ENCODE peak calls at places on chromosomes 1 and 21, in four cellular contexts. One of them, this sample, is unnamed. For H3K4me1, the result is how much of the 10 kb centered on the place peaks cover.

GRCh38 chr1:204130178-204130577 is 21.7 kb downstream of the ETNK2 start:
- DNase-seq in mesendoderm: no peak
- DNase-seq in tibial artery: no peak
- DNase-seq in CD4-positive, CD25-positive, alpha-beta regulatory T cell: no peak
- DNase-seq in this sample: no peak

GRCh38 chr1:74733616-74734484 is 898 bp downstream of the TYW3 start:
- DNase-seq in mesendoderm: peak
- DNase-seq in tibial artery: no peak
- DNase-seq in CD4-positive, CD25-positive, alpha-beta regulatory T cell: peak
- DNase-seq in this sample: no peak

GRCh38 chr1:197951617-197952175 is 34.5 kb downstream of the LHX9 start:
- DNase-seq in CD4-positive, CD25-positive, alpha-beta regulatory T cell: no peak
- DNase-seq in tibial artery: no peak
- DNase-seq in mesendoderm: no peak
- DNase-seq in this sample: no peak

GRCh38 chr1:202029171-202029665 is 18.8 kb downstream of the ELF3 start:
- DNase-seq in mesendoderm: no peak
- DNase-seq in CD4-positive, CD25-positive, alpha-beta regulatory T cell: no peak
- DNase-seq in tibial artery: no peak
- DNase-seq in this sample: no peak

GRCh38 chr1:57307382-57307781 is 116.5 kb downstream of the DAB1 start:
- DNase-seq in mesendoderm: peak
- DNase-seq in CD4-positive, CD25-positive, alpha-beta regulatory T cell: peak
- DNase-seq in tibial artery: no peak
- DNase-seq in this sample: peak

GRCh38 chr1:91226741-91227140 is 177.9 kb downstream of the HFM1 start:
- DNase-seq in CD4-positive, CD25-positive, alpha-beta regulatory T cell: no peak
- DNase-seq in mesendoderm: no peak
- DNase-seq in tibial artery: no peak
- DNase-seq in this sample: no peak

GRCh38 chr1:241799414-241799813 is 48.6 kb upstream of the EXO1 start:
- DNase-seq in tibial artery: no peak
- DNase-seq in mesendoderm: no peak
- DNase-seq in CD4-positive, CD25-positive, alpha-beta regulatory T cell: no peak
- DNase-seq in this sample: no peak

GRCh38 chr1:17653728-17654351 is 101.3 kb upstream of the ACTL8 start:
- DNase-seq in CD4-positive, CD25-positive, alpha-beta regulatory T cell: no peak
- DNase-seq in mesendoderm: peak
- DNase-seq in tibial artery: no peak
- DNase-seq in this sample: peak

DNA sequence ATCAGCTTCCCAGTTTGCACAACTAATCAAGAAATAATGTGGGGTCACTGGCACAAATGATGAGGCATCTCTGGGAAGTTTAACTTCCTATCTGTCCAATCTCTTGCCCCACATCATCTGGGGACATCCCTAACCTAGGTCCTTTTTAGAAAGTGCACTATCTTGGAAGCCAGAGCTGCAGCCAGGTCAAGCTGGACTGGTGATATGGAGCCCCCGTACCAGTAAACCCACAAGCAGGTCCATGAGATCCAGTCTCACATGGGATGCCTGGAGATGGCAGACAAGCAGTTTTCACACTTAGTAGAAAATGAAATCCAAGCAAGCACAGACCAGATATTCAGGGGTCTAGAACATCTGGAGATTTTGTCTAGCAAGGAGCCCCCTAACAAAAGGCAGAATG is 27.5 kb upstream of the BSDC1 start:
- DNase-seq in tibial artery: no peak
- DNase-seq in mesendoderm: no peak
- DNase-seq in CD4-positive, CD25-positive, alpha-beta regulatory T cell: no peak
- DNase-seq in this sample: no peak
- H3K4me3 ChIP-seq in tibial artery: no peak
- H3K4me3 ChIP-seq in mesendoderm: no peak
- H3K4me3 ChIP-seq in CD4-positive, CD25-positive, alpha-beta regulatory T cell: no peak
- H3K4me3 ChIP-seq in this sample: no peak

DNA sequence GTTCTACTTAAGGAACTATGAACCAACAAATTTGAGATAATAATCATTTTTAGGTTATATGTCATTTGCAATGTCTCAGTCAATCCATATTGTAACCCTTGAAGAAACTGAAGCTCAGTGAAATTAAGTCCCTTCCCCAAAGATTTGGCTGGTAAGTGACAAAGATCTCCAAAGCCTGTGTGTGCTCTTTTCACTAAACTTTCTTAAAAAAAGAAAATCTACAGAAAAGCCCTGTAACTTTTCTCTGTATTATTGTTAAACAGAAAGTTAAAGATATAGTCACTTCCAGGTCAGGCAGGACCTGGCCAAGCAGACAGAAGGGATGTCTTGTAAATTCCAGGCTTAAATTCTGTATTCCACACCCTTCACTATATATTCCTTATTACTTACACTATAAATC is 1.5 kb downstream of the LIX1L start:
- DNase-seq in CD4-positive, CD25-positive, alpha-beta regulatory T cell: no peak
- DNase-seq in tibial artery: no peak
- DNase-seq in mesendoderm: no peak
- DNase-seq in this sample: no peak
- H3K4me1 ChIP-seq in CD4-positive, CD25-positive, alpha-beta regulatory T cell: half or more
- H3K4me1 ChIP-seq in tibial artery: under half
- H3K4me1 ChIP-seq in mesendoderm: under half
- H3K4me1 ChIP-seq in this sample: half or more

GRCh38 chr1:36735939-36736730 is 253.4 kb upstream of the CSF3R start:
- DNase-seq in mesendoderm: peak
- DNase-seq in CD4-positive, CD25-positive, alpha-beta regulatory T cell: no peak
- DNase-seq in tibial artery: peak
- DNase-seq in this sample: no peak
- H3K4me3 ChIP-seq in mesendoderm: no peak
- H3K4me3 ChIP-seq in CD4-positive, CD25-positive, alpha-beta regulatory T cell: no peak
- H3K4me3 ChIP-seq in tibial artery: no peak
- H3K4me3 ChIP-seq in this sample: no peak

GRCh38 chr21:38443110-38443509 is 55.2 kb downstream of the ERG start:
- DNase-seq in mesendoderm: no peak
- DNase-seq in tibial artery: no peak
- DNase-seq in CD4-positive, CD25-positive, alpha-beta regulatory T cell: no peak
- DNase-seq in this sample: no peak
- H3K4me1 ChIP-seq in mesendoderm: under half
- H3K4me1 ChIP-seq in tibial artery: under half
- H3K4me1 ChIP-seq in CD4-positive, CD25-positive, alpha-beta regulatory T cell: under half
- H3K4me1 ChIP-seq in this sample: under half

GRCh38 chr1:39086386-39087108 is 60.4 kb downstream of the NDUFS5 start:
- DNase-seq in CD4-positive, CD25-positive, alpha-beta regulatory T cell: no peak
- DNase-seq in mesendoderm: no peak
- DNase-seq in tibial artery: no peak
- DNase-seq in this sample: no peak
- H3K4me3 ChIP-seq in CD4-positive, CD25-positive, alpha-beta regulatory T cell: no peak
- H3K4me3 ChIP-seq in mesendoderm: no peak
- H3K4me3 ChIP-seq in tibial artery: no peak
- H3K4me3 ChIP-seq in this sample: no peak

DNA sequence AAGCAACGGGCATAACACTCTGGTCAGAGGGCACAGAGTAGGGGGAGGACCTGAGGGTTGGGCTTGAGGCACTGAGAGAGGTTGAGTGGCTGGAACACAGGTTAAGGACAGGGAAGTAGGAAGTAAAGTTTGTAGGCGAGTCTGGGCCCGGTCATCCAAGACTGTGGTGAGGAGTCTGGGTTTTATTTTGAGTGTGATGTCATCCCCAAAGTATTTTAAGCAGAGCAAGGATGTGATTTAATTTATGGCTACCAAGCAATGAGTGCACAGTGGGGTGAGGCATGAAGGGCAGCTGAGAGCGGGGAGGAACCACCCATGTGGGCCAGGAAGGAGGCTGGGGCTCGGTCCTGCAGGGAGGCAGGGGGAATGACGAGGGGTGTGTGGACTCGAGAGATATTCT is 11.2 kb upstream of the VWA5B1 start:
- DNase-seq in CD4-positive, CD25-positive, alpha-beta regulatory T cell: no peak
- DNase-seq in mesendoderm: peak
- DNase-seq in tibial artery: no peak
- DNase-seq in this sample: no peak
- H3K4me1 ChIP-seq in CD4-positive, CD25-positive, alpha-beta regulatory T cell: under half
- H3K4me1 ChIP-seq in mesendoderm: under half
- H3K4me1 ChIP-seq in tibial artery: under half
- H3K4me1 ChIP-seq in this sample: under half

GRCh38 chr1:70142120-70142519 is 63.3 kb downstream of the LRRC40 start:
- DNase-seq in mesendoderm: no peak
- DNase-seq in tibial artery: no peak
- DNase-seq in CD4-positive, CD25-positive, alpha-beta regulatory T cell: no peak
- DNase-seq in this sample: no peak
- H3K4me3 ChIP-seq in mesendoderm: no peak
- H3K4me3 ChIP-seq in tibial artery: no peak
- H3K4me3 ChIP-seq in CD4-positive, CD25-positive, alpha-beta regulatory T cell: no peak
- H3K4me3 ChIP-seq in this sample: no peak

GRCh38 chr1:218371927-218372672 is 27.0 kb downstream of the TGFB2 start:
- DNase-seq in CD4-positive, CD25-positive, alpha-beta regulatory T cell: no peak
- DNase-seq in mesendoderm: no peak
- DNase-seq in tibial artery: no peak
- DNase-seq in this sample: no peak
- H3K4me1 ChIP-seq in CD4-positive, CD25-positive, alpha-beta regulatory T cell: under half
- H3K4me1 ChIP-seq in mesendoderm: under half
- H3K4me1 ChIP-seq in tibial artery: under half
- H3K4me1 ChIP-seq in this sample: under half

GRCh38 chr1:110385369-110385768 is 5.5 kb downstream of the SLC16A4 start:
- DNase-seq in mesendoderm: no peak
- DNase-seq in tibial artery: no peak
- DNase-seq in CD4-positive, CD25-positive, alpha-beta regulatory T cell: no peak
- DNase-seq in this sample: no peak
- H3K4me3 ChIP-seq in mesendoderm: no peak
- H3K4me3 ChIP-seq in tibial artery: no peak
- H3K4me3 ChIP-seq in CD4-positive, CD25-positive, alpha-beta regulatory T cell: no peak
- H3K4me3 ChIP-seq in this sample: no peak

GRCh38 chr1:1037366-1038327 is 17.7 kb downstream of the AGRN start:
- DNase-seq in tibial artery: no peak
- DNase-seq in mesendoderm: no peak
- DNase-seq in CD4-positive, CD25-positive, alpha-beta regulatory T cell: no peak
- DNase-seq in this sample: no peak
- H3K4me1 ChIP-seq in tibial artery: under half
- H3K4me1 ChIP-seq in mesendoderm: under half
- H3K4me1 ChIP-seq in CD4-positive, CD25-positive, alpha-beta regulatory T cell: under half
- H3K4me1 ChIP-seq in this sample: under half

This sample was measured in CD8-positive, alpha-beta T cell.